ENCODE peak calls at places on chromosomes 12 and 14, in six cellular contexts. One of them, this sample, is unnamed. For H3K4me1, the result is how much of the 10 kb centered on the place peaks cover.

GRCh38 chr12:107328442-107329133 is 235.2 kb upstream of the CRY1 start:
- DNase-seq in heart left ventricle: no peak
- DNase-seq in cardiac muscle cell: peak
- DNase-seq in CD4-positive, CD25-positive, alpha-beta regulatory T cell: no peak
- DNase-seq in neural progenitor cell: peak
- DNase-seq in mesendoderm: peak
- DNase-seq in this sample: no peak

GRCh38 chr14:58299665-58300202 is 1.4 kb downstream of the ARID4A start:
- DNase-seq in CD4-positive, CD25-positive, alpha-beta regulatory T cell: no peak
- DNase-seq in cardiac muscle cell: peak
- DNase-seq in heart left ventricle: no peak
- DNase-seq in neural progenitor cell: peak
- DNase-seq in mesendoderm: peak
- DNase-seq in this sample: no peak

GRCh38 chr12:53255993-53256392 is 12.1 kb upstream of the ESPL1 start:
- DNase-seq in mesendoderm: no peak
- DNase-seq in neural progenitor cell: no peak
- DNase-seq in heart left ventricle: no peak
- DNase-seq in cardiac muscle cell: no peak
- DNase-seq in CD4-positive, CD25-positive, alpha-beta regulatory T cell: no peak
- DNase-seq in this sample: no peak

GRCh38 chr14:95585971-95586620 is 51.2 kb downstream of the GLRX5 start:
- DNase-seq in cardiac muscle cell: no peak
- DNase-seq in heart left ventricle: no peak
- DNase-seq in mesendoderm: no peak
- DNase-seq in CD4-positive, CD25-positive, alpha-beta regulatory T cell: no peak
- DNase-seq in neural progenitor cell: no peak
- DNase-seq in this sample: no peak

GRCh38 chr12:26680724-26681455 is 152.1 kb downstream of the ITPR2 start:
- DNase-seq in mesendoderm: no peak
- DNase-seq in neural progenitor cell: no peak
- DNase-seq in CD4-positive, CD25-positive, alpha-beta regulatory T cell: no peak
- DNase-seq in heart left ventricle: no peak
- DNase-seq in cardiac muscle cell: peak
- DNase-seq in this sample: no peak

GRCh38 chr12:25241171-25242020 is 9.3 kb downstream of the KRAS start:
- DNase-seq in cardiac muscle cell: peak
- DNase-seq in CD4-positive, CD25-positive, alpha-beta regulatory T cell: no peak
- DNase-seq in neural progenitor cell: peak
- DNase-seq in mesendoderm: peak
- DNase-seq in heart left ventricle: no peak
- DNase-seq in this sample: no peak

GRCh38 chr14:26281280-26281998 is 316.4 kb downstream of the NOVA1 start:
- DNase-seq in mesendoderm: peak
- DNase-seq in heart left ventricle: no peak
- DNase-seq in neural progenitor cell: no peak
- DNase-seq in cardiac muscle cell: peak
- DNase-seq in CD4-positive, CD25-positive, alpha-beta regulatory T cell: no peak
- DNase-seq in this sample: no peak

GRCh38 chr12:8156845-8157244 is at the start of gene ZNF705A:
- DNase-seq in cardiac muscle cell: peak
- DNase-seq in neural progenitor cell: no peak
- DNase-seq in CD4-positive, CD25-positive, alpha-beta regulatory T cell: no peak
- DNase-seq in mesendoderm: peak
- DNase-seq in heart left ventricle: no peak
- DNase-seq in this sample: no peak

GRCh38 chr14:52610187-52610586 is 57.6 kb downstream of the GPR137C start:
- DNase-seq in mesendoderm: no peak
- DNase-seq in neural progenitor cell: no peak
- DNase-seq in cardiac muscle cell: no peak
- DNase-seq in CD4-positive, CD25-positive, alpha-beta regulatory T cell: no peak
- DNase-seq in heart left ventricle: no peak
- DNase-seq in this sample: no peak

GRCh38 chr14:76133103-76133502 is 18.6 kb upstream of the GPATCH2L start:
- DNase-seq in cardiac muscle cell: peak
- DNase-seq in heart left ventricle: no peak
- DNase-seq in mesendoderm: peak
- DNase-seq in neural progenitor cell: peak
- DNase-seq in CD4-positive, CD25-positive, alpha-beta regulatory T cell: no peak
- DNase-seq in this sample: no peak

GRCh38 chr12:42893802-42894201 is 304.3 kb upstream of the PRICKLE1 start:
- DNase-seq in heart left ventricle: no peak
- DNase-seq in CD4-positive, CD25-positive, alpha-beta regulatory T cell: no peak
- DNase-seq in neural progenitor cell: no peak
- DNase-seq in mesendoderm: no peak
- DNase-seq in cardiac muscle cell: no peak
- DNase-seq in this sample: no peak

GRCh38 chr14:24094839-24095195 is 706 bp downstream of the PCK2 start:
- DNase-seq in cardiac muscle cell: peak
- DNase-seq in neural progenitor cell: peak
- DNase-seq in heart left ventricle: no peak
- DNase-seq in CD4-positive, CD25-positive, alpha-beta regulatory T cell: no peak
- DNase-seq in mesendoderm: no peak
- DNase-seq in this sample: no peak

GRCh38 chr12:33771889-33772288 is 250.4 kb upstream of the ALG10 start:
- DNase-seq in CD4-positive, CD25-positive, alpha-beta regulatory T cell: no peak
- DNase-seq in cardiac muscle cell: no peak
- DNase-seq in neural progenitor cell: no peak
- DNase-seq in heart left ventricle: no peak
- DNase-seq in mesendoderm: no peak
- DNase-seq in this sample: no peak

GRCh38 chr12:2319136-2319535 is 266.3 kb downstream of the CACNA1C start:
- DNase-seq in cardiac muscle cell: no peak
- DNase-seq in heart left ventricle: no peak
- DNase-seq in mesendoderm: no peak
- DNase-seq in neural progenitor cell: no peak
- DNase-seq in CD4-positive, CD25-positive, alpha-beta regulatory T cell: no peak
- DNase-seq in this sample: no peak

GRCh38 chr12:2185751-2186341 is 133.1 kb downstream of the CACNA1C start:
- DNase-seq in neural progenitor cell: no peak
- DNase-seq in heart left ventricle: no peak
- DNase-seq in CD4-positive, CD25-positive, alpha-beta regulatory T cell: no peak
- DNase-seq in mesendoderm: no peak
- DNase-seq in cardiac muscle cell: no peak
- DNase-seq in this sample: no peak

GRCh38 chr14:106657460-106657859 is 1131.1 kb downstream of the TMEM121 start:
- DNase-seq in cardiac muscle cell: no peak
- DNase-seq in mesendoderm: no peak
- DNase-seq in neural progenitor cell: no peak
- DNase-seq in heart left ventricle: no peak
- DNase-seq in CD4-positive, CD25-positive, alpha-beta regulatory T cell: no peak
- DNase-seq in this sample: no peak

GRCh38 chr14:85333313-85333712 is 196.6 kb upstream of the FLRT2 start:
- DNase-seq in neural progenitor cell: no peak
- DNase-seq in heart left ventricle: no peak
- DNase-seq in CD4-positive, CD25-positive, alpha-beta regulatory T cell: no peak
- DNase-seq in mesendoderm: peak
- DNase-seq in cardiac muscle cell: peak
- DNase-seq in this sample: no peak

GRCh38 chr12:24014853-24015590 is 65.6 kb upstream of the SOX5 start:
- DNase-seq in CD4-positive, CD25-positive, alpha-beta regulatory T cell: no peak
- DNase-seq in heart left ventricle: no peak
- DNase-seq in mesendoderm: peak
- DNase-seq in neural progenitor cell: peak
- DNase-seq in cardiac muscle cell: no peak
- DNase-seq in this sample: no peak

GRCh38 chr14:93753647-93754046 is 34.6 kb downstream of the PRIMA1 start:
- DNase-seq in CD4-positive, CD25-positive, alpha-beta regulatory T cell: no peak
- DNase-seq in heart left ventricle: no peak
- DNase-seq in mesendoderm: no peak
- DNase-seq in neural progenitor cell: no peak
- DNase-seq in cardiac muscle cell: no peak
- DNase-seq in this sample: no peak

GRCh38 chr14:55911794-55912193 is 206.4 kb upstream of the PELI2 start:
- DNase-seq in neural progenitor cell: no peak
- DNase-seq in CD4-positive, CD25-positive, alpha-beta regulatory T cell: no peak
- DNase-seq in mesendoderm: no peak
- DNase-seq in cardiac muscle cell: peak
- DNase-seq in heart left ventricle: no peak
- DNase-seq in this sample: no peak

GRCh38 chr12:24470050-24470449 is 478.9 kb downstream of the BCAT1 start:
- DNase-seq in heart left ventricle: no peak
- DNase-seq in cardiac muscle cell: peak
- DNase-seq in mesendoderm: peak
- DNase-seq in CD4-positive, CD25-positive, alpha-beta regulatory T cell: no peak
- DNase-seq in neural progenitor cell: no peak
- DNase-seq in this sample: no peak

GRCh38 chr14:70917633-70918032 is 10.4 kb downstream of the PCNX1 start:
- DNase-seq in neural progenitor cell: no peak
- DNase-seq in heart left ventricle: no peak
- DNase-seq in mesendoderm: no peak
- DNase-seq in cardiac muscle cell: no peak
- DNase-seq in CD4-positive, CD25-positive, alpha-beta regulatory T cell: no peak
- DNase-seq in this sample: no peak

DNA sequence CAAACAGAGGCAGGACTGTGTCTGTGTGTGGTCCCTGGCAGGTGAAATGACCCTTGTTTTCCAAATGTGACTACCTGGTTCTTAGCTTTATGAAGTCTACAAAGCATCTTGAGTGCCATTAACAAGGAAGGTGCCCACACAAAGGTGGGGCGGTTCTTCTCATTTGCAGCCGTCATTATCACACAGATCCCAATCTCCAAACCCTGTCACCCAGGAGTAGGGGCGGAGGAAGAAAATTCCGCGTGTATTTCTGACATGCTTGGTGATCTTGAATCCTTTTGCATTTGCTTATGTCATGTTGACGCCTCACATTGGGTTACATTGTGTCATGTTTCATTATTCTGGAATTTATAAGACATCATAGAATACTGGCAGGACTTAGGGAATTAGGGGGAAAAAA is 277.3 kb downstream of the VRK1 start:
- DNase-seq in cardiac muscle cell: no peak
- DNase-seq in heart left ventricle: no peak
- DNase-seq in mesendoderm: no peak
- DNase-seq in CD4-positive, CD25-positive, alpha-beta regulatory T cell: no peak
- DNase-seq in neural progenitor cell: no peak
- DNase-seq in this sample: no peak
- H3K4me1 ChIP-seq in cardiac muscle cell: under half
- H3K4me1 ChIP-seq in heart left ventricle: under half
- H3K4me1 ChIP-seq in mesendoderm: under half
- H3K4me1 ChIP-seq in CD4-positive, CD25-positive, alpha-beta regulatory T cell: under half
- H3K4me1 ChIP-seq in neural progenitor cell: under half
- H3K4me1 ChIP-seq in this sample: under half

GRCh38 chr14:62082779-62083178 is 320.6 kb downstream of the SNAPC1 start:
- DNase-seq in mesendoderm: no peak
- DNase-seq in neural progenitor cell: no peak
- DNase-seq in heart left ventricle: no peak
- DNase-seq in cardiac muscle cell: no peak
- DNase-seq in CD4-positive, CD25-positive, alpha-beta regulatory T cell: no peak
- DNase-seq in this sample: no peak

GRCh38 chr14:62079035-62079434 is 316.8 kb downstream of the SNAPC1 start:
- DNase-seq in CD4-positive, CD25-positive, alpha-beta regulatory T cell: no peak
- DNase-seq in heart left ventricle: no peak
- DNase-seq in mesendoderm: no peak
- DNase-seq in cardiac muscle cell: no peak
- DNase-seq in neural progenitor cell: peak
- DNase-seq in this sample: no peak

GRCh38 chr14:62081956-62082355 is 319.7 kb downstream of the SNAPC1 start:
- DNase-seq in CD4-positive, CD25-positive, alpha-beta regulatory T cell: no peak
- DNase-seq in cardiac muscle cell: no peak
- DNase-seq in neural progenitor cell: no peak
- DNase-seq in mesendoderm: no peak
- DNase-seq in heart left ventricle: no peak
- DNase-seq in this sample: no peak

GRCh38 chr14:62084020-62084419 is 321.8 kb downstream of the SNAPC1 start:
- DNase-seq in CD4-positive, CD25-positive, alpha-beta regulatory T cell: no peak
- DNase-seq in cardiac muscle cell: no peak
- DNase-seq in neural progenitor cell: no peak
- DNase-seq in mesendoderm: no peak
- DNase-seq in heart left ventricle: no peak
- DNase-seq in this sample: no peak

DNA sequence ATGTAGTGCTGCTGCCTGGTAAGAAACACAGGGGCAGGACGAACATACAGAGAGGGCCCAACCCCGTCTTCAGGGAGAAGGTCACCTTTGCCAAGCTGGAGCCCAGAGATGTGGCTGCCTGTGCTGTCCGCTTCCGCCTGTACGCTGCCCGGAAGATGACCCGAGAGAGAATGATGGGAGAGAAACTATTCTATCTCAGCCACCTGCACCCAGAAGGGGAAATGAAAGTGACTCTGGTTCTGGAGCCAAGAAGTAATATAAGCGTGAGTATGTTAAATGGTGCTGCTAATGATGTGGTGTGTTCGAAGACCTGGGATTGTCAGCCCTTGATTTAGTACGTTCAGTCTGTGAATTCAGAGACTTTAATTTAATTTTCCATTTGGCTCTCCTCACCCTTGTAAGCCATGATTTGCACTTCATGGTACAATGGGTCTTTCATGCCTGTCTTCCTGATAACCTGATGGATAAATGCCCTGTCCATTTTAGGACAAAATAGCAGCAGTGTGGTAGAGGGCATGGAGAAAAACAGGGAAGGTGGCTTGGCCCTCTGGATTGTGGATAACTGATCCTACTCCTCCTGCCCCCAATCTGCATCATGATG is 318.9 kb downstream of the SNAPC1 start:
- DNase-seq in mesendoderm: no peak
- DNase-seq in cardiac muscle cell: no peak
- DNase-seq in CD4-positive, CD25-positive, alpha-beta regulatory T cell: no peak
- DNase-seq in heart left ventricle: no peak
- DNase-seq in neural progenitor cell: no peak
- DNase-seq in this sample: no peak
- H3K4me1 ChIP-seq in mesendoderm: under half
- H3K4me1 ChIP-seq in cardiac muscle cell: under half
- H3K4me1 ChIP-seq in CD4-positive, CD25-positive, alpha-beta regulatory T cell: under half
- H3K4me1 ChIP-seq in heart left ventricle: under half
- H3K4me1 ChIP-seq in neural progenitor cell: under half
- H3K4me1 ChIP-seq in this sample: under half

GRCh38 chr14:68705741-68706283 is 87.1 kb downstream of the ZFP36L1 start:
- DNase-seq in cardiac muscle cell: no peak
- DNase-seq in neural progenitor cell: no peak
- DNase-seq in mesendoderm: no peak
- DNase-seq in heart left ventricle: no peak
- DNase-seq in CD4-positive, CD25-positive, alpha-beta regulatory T cell: no peak
- DNase-seq in this sample: peak
- H3K4me1 ChIP-seq in cardiac muscle cell: under half
- H3K4me1 ChIP-seq in neural progenitor cell: under half
- H3K4me1 ChIP-seq in mesendoderm: under half
- H3K4me1 ChIP-seq in heart left ventricle: under half
- H3K4me1 ChIP-seq in CD4-positive, CD25-positive, alpha-beta regulatory T cell: under half
- H3K4me1 ChIP-seq in this sample: under half

GRCh38 chr14:20807304-20807956 is 4.8 kb upstream of the RNASE1 start:
- DNase-seq in mesendoderm: no peak
- DNase-seq in neural progenitor cell: no peak
- DNase-seq in CD4-positive, CD25-positive, alpha-beta regulatory T cell: no peak
- DNase-seq in cardiac muscle cell: no peak
- DNase-seq in heart left ventricle: no peak
- DNase-seq in this sample: no peak

GRCh38 chr14:20802341-20803084 is at the start of gene RNASE1:
- DNase-seq in neural progenitor cell: no peak
- DNase-seq in heart left ventricle: peak
- DNase-seq in CD4-positive, CD25-positive, alpha-beta regulatory T cell: no peak
- DNase-seq in cardiac muscle cell: peak
- DNase-seq in mesendoderm: peak
- DNase-seq in this sample: no peak

GRCh38 chr14:20803221-20803620 is 577 bp upstream of the RNASE1 start:
- DNase-seq in mesendoderm: no peak
- DNase-seq in heart left ventricle: no peak
- DNase-seq in cardiac muscle cell: no peak
- DNase-seq in CD4-positive, CD25-positive, alpha-beta regulatory T cell: no peak
- DNase-seq in neural progenitor cell: no peak
- DNase-seq in this sample: no peak

GRCh38 chr14:20808084-20808483 is 5.4 kb upstream of the RNASE1 start:
- DNase-seq in neural progenitor cell: no peak
- DNase-seq in CD4-positive, CD25-positive, alpha-beta regulatory T cell: no peak
- DNase-seq in heart left ventricle: no peak
- DNase-seq in mesendoderm: no peak
- DNase-seq in cardiac muscle cell: no peak
- DNase-seq in this sample: no peak

GRCh38 chr14:20805485-20805884 is 2.8 kb upstream of the RNASE1 start:
- DNase-seq in heart left ventricle: no peak
- DNase-seq in cardiac muscle cell: no peak
- DNase-seq in neural progenitor cell: no peak
- DNase-seq in CD4-positive, CD25-positive, alpha-beta regulatory T cell: no peak
- DNase-seq in mesendoderm: no peak
- DNase-seq in this sample: no peak
- H3K4me1 ChIP-seq in heart left ventricle: under half
- H3K4me1 ChIP-seq in cardiac muscle cell: under half
- H3K4me1 ChIP-seq in neural progenitor cell: under half
- H3K4me1 ChIP-seq in CD4-positive, CD25-positive, alpha-beta regulatory T cell: under half
- H3K4me1 ChIP-seq in mesendoderm: under half
- H3K4me1 ChIP-seq in this sample: under half